ENCODE peak calls at places on chromosomes 11 and 22, in five cellular contexts. P is brain microvascular endothelial cell; A is cardiac muscle cell; Q is CD4-positive, CD25-positive, alpha-beta regulatory T cell; C is endodermal cell. K is an unnamed sample.

GRCh38 chr11:29018631-29019030 is 910.4 kb downstream of the METTL15 start:
- DNase-seq in P (peak), Q (no peak), C (no peak), A (no peak), K (peak)

GRCh38 chr11:95283653-95284052 is 52.7 kb upstream of the SESN3 start:
- DNase-seq in Q (no peak), C (no peak), A (no peak), P (no peak), K (no peak)

GRCh38 chr22:20523118-20523983 is 15.9 kb downstream of the MED15 start:
- DNase-seq in P (peak), Q (no peak), C (no peak), A (no peak), K (no peak)

GRCh38 chr11:120025606-120026335 is 112.1 kb downstream of the TRIM29 start:
- DNase-seq in C (no peak), A (no peak), P (no peak), Q (no peak), K (no peak)

GRCh38 chr11:73361953-73362776 is 14.0 kb upstream of the RELT start:
- DNase-seq in P (no peak), Q (no peak), C (peak), A (no peak), K (no peak)

GRCh38 chr11:33017478-33017877 is 1.8 kb downstream of the DEPDC7 start:
- DNase-seq in A (no peak), C (no peak), P (no peak), Q (no peak), K (no peak)

GRCh38 chr11:122180435-122180834 is 64.4 kb upstream of the BLID start:
- DNase-seq in P (peak), A (no peak), C (no peak), Q (no peak), K (peak)

GRCh38 chr22:17874231-17874630 is 100.0 kb upstream of the BID start:
- DNase-seq in A (no peak), C (no peak), P (no peak), Q (no peak), K (no peak)

GRCh38 chr11:102683277-102683676 is 22.3 kb downstream of the MMP27 start:
- DNase-seq in P (no peak), A (no peak), Q (no peak), C (peak), K (no peak)

GRCh38 chr11:26780686-26781085 is 58.8 kb upstream of the SLC5A12 start:
- DNase-seq in C (no peak), Q (no peak), A (no peak), P (peak), K (no peak)

GRCh38 chr11:8325905-8326304 is 62.2 kb upstream of the LMO1 start:
- DNase-seq in P (no peak), C (peak), Q (no peak), A (no peak), K (no peak)
- H3K27ac ChIP-seq in P (no peak), C (no peak), Q (no peak), A (no peak), K (no peak)

DNA sequence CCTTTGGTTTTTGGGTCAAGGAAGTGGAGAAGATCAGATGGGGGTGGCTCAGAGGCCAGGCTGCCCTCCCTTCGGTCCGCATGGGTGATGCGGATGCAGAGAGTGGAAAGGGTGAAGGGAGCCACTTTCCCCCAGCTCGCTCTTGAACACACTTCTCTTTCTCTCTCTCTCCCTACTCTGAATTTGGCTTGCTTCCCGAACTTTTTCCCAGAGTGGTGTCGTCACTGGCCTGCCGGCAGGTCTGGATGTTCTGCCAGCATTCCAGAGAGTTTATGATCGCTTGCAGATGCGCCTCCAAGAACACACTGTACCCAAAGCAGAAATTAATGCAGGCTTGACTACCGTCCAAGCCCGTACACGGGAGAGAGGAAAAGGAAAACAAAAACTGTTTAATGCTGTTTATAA is 103.2 kb downstream of the ZBTB16 start:
- DNase-seq in P (peak), C (no peak), A (peak), Q (no peak), K (peak)
- H3K27ac ChIP-seq in P (peak), C (no peak), A (no peak), Q (no peak), K (peak)

GRCh38 chr11:130001491-130002351 is 914 bp downstream of the PRDM10 start:
- DNase-seq in A (peak), P (peak), Q (peak), C (peak), K (peak)

GRCh38 chr11:129998905-129999304 is 3.7 kb downstream of the PRDM10 start:
- DNase-seq in Q (no peak), C (no peak), A (no peak), P (no peak), K (no peak)

GRCh38 chr11:129999407-129999806 is 3.2 kb downstream of the PRDM10 start:
- DNase-seq in A (no peak), Q (peak), P (no peak), C (no peak), K (no peak)

GRCh38 chr11:130002352-130002845 is at the start of gene PRDM10:
- DNase-seq in A (peak), P (peak), Q (peak), C (peak), K (peak)

DNA sequence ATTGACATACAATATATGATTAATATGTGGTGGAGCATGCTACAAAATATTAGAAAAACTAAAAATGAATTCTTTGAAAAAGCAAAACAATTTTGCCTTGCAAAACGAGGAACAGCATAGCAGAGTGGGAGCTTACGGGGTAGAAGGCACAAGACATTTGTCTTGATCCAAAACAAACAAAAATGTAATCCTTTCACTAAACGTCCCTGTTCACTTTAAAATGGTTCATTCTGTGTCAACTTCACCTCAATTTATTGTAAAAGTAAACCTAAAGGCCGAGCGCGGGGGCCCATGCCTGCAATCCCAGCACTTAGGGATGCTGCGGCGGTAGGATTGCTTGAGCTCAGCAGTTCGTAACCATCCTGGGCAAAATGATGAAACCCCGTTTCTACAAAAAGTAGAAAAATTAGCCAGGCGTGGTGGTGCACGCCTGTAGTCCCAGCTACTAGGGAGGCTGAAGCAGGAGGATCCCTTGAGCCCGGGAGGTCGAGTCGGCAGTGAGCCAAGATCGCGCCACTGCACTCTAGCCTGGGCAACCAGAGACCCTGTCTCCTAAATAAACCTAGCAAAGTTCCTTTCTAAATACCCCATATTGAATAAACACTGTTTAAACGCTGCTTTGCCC is 2.0 kb downstream of the PRDM10 start:
- DNase-seq in P (no peak), Q (no peak), A (no peak), C (no peak), K (no peak)
- H3K27ac ChIP-seq in P (no peak), Q (peak), A (peak), C (no peak), K (peak)

GRCh38 chr11:106288057-106288456 is 210.6 kb downstream of the AASDHPPT start:
- DNase-seq in C (no peak), P (no peak), Q (no peak), A (no peak), K (no peak)
- H3K27ac ChIP-seq in C (no peak), P (no peak), Q (no peak), A (no peak), K (no peak)

DNA sequence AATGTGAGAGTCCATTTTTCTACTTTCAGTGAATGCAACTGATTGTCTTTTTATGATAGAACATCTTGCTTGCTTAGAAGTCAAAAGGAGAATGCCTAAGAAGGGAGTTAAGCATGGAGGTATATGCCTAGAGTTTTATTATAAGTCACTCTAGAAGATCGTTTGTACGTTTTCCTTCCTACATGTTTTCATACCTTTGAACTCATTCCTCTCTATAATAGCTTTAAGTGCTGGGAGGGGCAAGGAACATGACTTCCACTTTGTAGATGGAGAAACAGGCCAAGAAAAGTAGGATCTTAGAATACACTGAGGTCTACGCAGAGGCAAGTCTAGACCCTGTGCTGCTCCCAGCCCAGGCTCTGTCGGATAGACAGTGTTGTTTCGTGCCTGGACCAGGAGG is 114.3 kb downstream of the ZBTB16 start:
- DNase-seq in P (no peak), C (no peak), Q (no peak), A (no peak), K (no peak)
- H3K27ac ChIP-seq in P (no peak), C (no peak), Q (no peak), A (peak), K (no peak)

GRCh38 chr11:59753650-59754493 is 1.3 kb upstream of the STX3 start:
- DNase-seq in Q (peak), P (peak), C (peak), A (peak), K (peak)
- H3K27ac ChIP-seq in Q (no peak), P (no peak), C (no peak), A (peak), K (peak)

GRCh38 chr22:30667092-30667485 is 586 bp downstream of the DUSP18 start:
- DNase-seq in P (no peak), C (no peak), Q (no peak), A (peak), K (no peak)

GRCh38 chr22:30668306-30668655 is 606 bp upstream of the DUSP18 start:
- DNase-seq in C (no peak), A (no peak), P (no peak), Q (no peak), K (peak)

GRCh38 chr22:30665786-30666185 is 1.9 kb downstream of the DUSP18 start:
- DNase-seq in P (no peak), A (no peak), Q (no peak), C (no peak), K (no peak)

GRCh38 chr22:30665266-30665665 is 2.4 kb downstream of the DUSP18 start:
- DNase-seq in C (no peak), P (no peak), A (no peak), Q (no peak), K (no peak)

GRCh38 chr22:30667486-30668305 is at the start of gene DUSP18:
- DNase-seq in P (peak), A (peak), Q (peak), C (peak), K (peak)
- H3K27ac ChIP-seq in P (peak), A (no peak), Q (peak), C (no peak), K (peak)

GRCh38 chr11:34373727-34374126 is 15.9 kb upstream of the ABTB2 start:
- DNase-seq in P (no peak), C (no peak), Q (no peak), A (no peak), K (no peak)
- H3K27ac ChIP-seq in P (no peak), C (no peak), Q (no peak), A (no peak), K (no peak)

DNA sequence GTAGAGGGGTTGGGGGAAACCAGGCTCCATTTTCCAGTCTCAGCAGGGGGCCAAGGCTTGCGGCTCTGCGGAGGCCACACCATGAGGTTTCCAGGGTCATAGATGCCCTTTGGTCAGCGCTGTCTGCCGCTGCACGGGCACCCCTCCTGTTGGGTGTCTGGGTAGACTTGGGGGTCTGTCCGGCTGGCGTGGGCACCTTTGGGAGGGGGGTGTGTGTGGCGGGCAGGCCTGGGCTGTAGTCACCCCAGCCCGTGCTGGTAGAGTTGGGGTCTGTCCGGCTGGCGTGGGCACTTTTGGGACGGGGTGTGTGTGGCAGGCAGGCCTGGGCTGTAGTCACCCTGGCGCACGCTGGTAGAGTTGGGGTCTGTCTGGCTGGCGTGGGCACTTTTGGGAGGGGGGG is 18.6 kb downstream of the LSP1 start:
- DNase-seq in A (no peak), Q (no peak), C (no peak), P (no peak), K (no peak)
- H3K27ac ChIP-seq in A (no peak), Q (no peak), C (no peak), P (no peak), K (peak)